ENCODE peak calls at places on chromosome 11, in seven cellular contexts. C is HEK293T; N is activated CD4-positive, CD25-positive, alpha-beta regulatory T cell; S is mesenchymal stem cell; Q is activated CD8-positive, alpha-beta memory T cell treated with anti-CD3 and anti-CD28 coated beads, Interleukin-2, amount 50 U/mL, for 48 hours; E is memory B cell; V is GM12892. U is an unnamed sample.

GRCh38 chr11:11946878-11947277 is 61.5 kb downstream of the DKK3 start:
- DNase-seq in C (no peak), N (no peak), S (no peak), Q (no peak), E (no peak), V (no peak), U (no peak)

GRCh38 chr11:11296434-11296833 is 56.6 kb downstream of the CSNK2A3 start:
- DNase-seq in C (no peak), N (no peak), S (no peak), Q (no peak), E (no peak), V (no peak), U (no peak)

GRCh38 chr11:74749127-74749964 is 697 bp downstream of the RNF169 start:
- DNase-seq in C (peak; percentile 57), N (no peak), S (peak; percentile 49), Q (peak; percentile 79), E (no peak), V (peak; percentile 73), U (peak; percentile 68)

GRCh38 chr11:35247428-35247827 is 108.5 kb downstream of the CD44 start:
- DNase-seq in C (no peak), N (no peak), S (no peak), Q (no peak), E (no peak), V (no peak), U (no peak)

GRCh38 chr11:66344550-66345315 is at the start of gene BRMS1:
- DNase-seq in C (peak; percentile 93), N (peak; percentile 93), S (peak; percentile 98), Q (peak; percentile 97), E (peak; percentile 92), V (peak; percentile 97), U (peak; percentile 98)

GRCh38 chr11:83990160-83990733 is 704.1 kb upstream of the CCDC90B start:
- DNase-seq in C (no peak), N (no peak), S (no peak), Q (no peak), E (no peak), V (no peak), U (no peak)

GRCh38 chr11:79807506-79807905 is 366.7 kb upstream of the TENM4 start:
- DNase-seq in C (no peak), N (no peak), S (no peak), Q (no peak), E (no peak), V (no peak), U (no peak)

GRCh38 chr11:12377106-12377823 is at the start of gene PARVA:
- DNase-seq in C (peak; percentile 61), N (no peak), S (peak; percentile 90), Q (no peak), E (no peak), V (no peak), U (peak; percentile 79)

GRCh38 chr11:75403037-75403436 is 3.7 kb downstream of the RPS3 start:
- DNase-seq in C (no peak), N (no peak), S (no peak), Q (no peak), E (no peak), V (no peak), U (peak; percentile 54)

GRCh38 chr11:102293873-102294601 is 23.2 kb upstream of the BIRC3 start:
- DNase-seq in C (peak; percentile 42), N (no peak), S (peak; percentile 64), Q (no peak), E (no peak), V (no peak), U (peak; percentile 70)

GRCh38 chr11:70542406-70542805 is 144.1 kb downstream of the CTTN start:
- DNase-seq in C (no peak), N (no peak), S (no peak), Q (no peak), E (no peak), V (no peak), U (no peak)

GRCh38 chr11:47192111-47192510 is 5.9 kb upstream of the PACSIN3 start:
- DNase-seq in C (no peak), N (no peak), S (no peak), Q (no peak), E (no peak), V (no peak), U (no peak)

GRCh38 chr11:73030130-73030529 is 112.0 kb downstream of the FCHSD2 start:
- DNase-seq in C (no peak), N (no peak), S (no peak), Q (no peak), E (no peak), V (no peak), U (no peak)

GRCh38 chr11:71101046-71101445 is 151.3 kb downstream of the SHANK2 start:
- DNase-seq in C (no peak), N (no peak), S (no peak), Q (no peak), E (no peak), V (no peak), U (no peak)

GRCh38 chr11:10307022-10307410 is 2.1 kb downstream of the ADM start:
- DNase-seq in C (no peak), N (no peak), S (no peak), Q (no peak), E (no peak), V (no peak), U (no peak)

GRCh38 chr11:94450061-94450460 is 43.6 kb downstream of the MRE11 start:
- DNase-seq in C (no peak), N (no peak), S (no peak), Q (no peak), E (no peak), V (no peak), U (peak; percentile 30)

GRCh38 chr11:48170176-48170839 is 46.3 kb upstream of the OR4B1 start:
- DNase-seq in C (no peak), N (no peak), S (peak; percentile 73), Q (no peak), E (no peak), V (no peak), U (peak; percentile 42)

GRCh38 chr11:126421243-126421642 is 65.8 kb downstream of the ST3GAL4 start:
- DNase-seq in C (no peak), N (no peak), S (no peak), Q (no peak), E (no peak), V (no peak), U (no peak)

GRCh38 chr11:76238551-76238950 is 32.2 kb upstream of the WNT11 start:
- DNase-seq in C (no peak), N (no peak), S (no peak), Q (no peak), E (no peak), V (no peak), U (no peak)

U was measured in dermis blood vessel endothelial cell.